ENCODE peak calls at places on chromosomes 11 and 22, in five cellular contexts. X is fibroblast of pulmonary artery, J is ascending aorta, B is AG10803, G is lower leg skin. T is an unnamed sample.

GRCh38 chr11:77093987-77094840 is 8.4 kb upstream of the OMP start:
- DNase-seq in X (no peak), J (no peak), B (no peak), G (no peak), T (no peak)

GRCh38 chr11:62221498-62221897 is 13.0 kb downstream of the SCGB2A1 start:
- DNase-seq in X (no peak), J (no peak), B (no peak), G (no peak), T (no peak)

GRCh38 chr11:6431861-6432260 is 8.9 kb downstream of the HPX start:
- DNase-seq in X (peak; percentile 50), J (no peak), B (peak; percentile 85), G (no peak), T (peak; percentile 98)

GRCh38 chr22:41092023-41092817 is at the start of gene EP300:
- DNase-seq in X (peak; percentile 71), J (peak; percentile 88), B (peak; percentile 82), G (peak; percentile 97), T (peak; percentile 80)

GRCh38 chr11:70650075-70650909 is 252.0 kb downstream of the CTTN start:
- DNase-seq in X (peak; percentile 68), J (no peak), B (peak; percentile 47), G (no peak), T (peak; percentile 59)

GRCh38 chr11:119091083-119091650 is 6.5 kb downstream of the HMBS start:
- DNase-seq in X (no peak), J (no peak), B (peak; percentile 37), G (no peak), T (no peak)

GRCh38 chr11:84686726-84687125 is 940.4 kb downstream of the DLG2 start:
- DNase-seq in X (peak; percentile 1), J (no peak), B (peak; percentile 4), G (no peak), T (peak; percentile 8)

GRCh38 chr11:114110948-114111347 is 51.4 kb downstream of the ZBTB16 start:
- DNase-seq in X (peak; percentile 65), J (peak; percentile 84), B (no peak), G (peak; percentile 87), T (no peak)

GRCh38 chr11:130181295-130182272 is 22.0 kb downstream of the ST14 start:
- DNase-seq in X (peak; percentile 71), J (no peak), B (peak; percentile 87), G (no peak), T (peak; percentile 79)

GRCh38 chr11:120293038-120293800 is 31.9 kb upstream of the TLCD5 start:
- DNase-seq in X (no peak), J (no peak), B (no peak), G (no peak), T (no peak)

GRCh38 chr11:72040497-72041363 is 39.6 kb downstream of the NUMA1 start:
- DNase-seq in X (peak; percentile 97), J (peak; percentile 97), B (peak; percentile 93), G (peak; percentile 99), T (peak; percentile 91)

GRCh38 chr11:134412508-134413333 is 679 bp upstream of the B3GAT1 start:
- DNase-seq in X (no peak), J (no peak), B (no peak), G (no peak), T (no peak)

GRCh38 chr11:76048763-76049162 is 157.5 kb downstream of the WNT11 start:
- DNase-seq in X (no peak), J (no peak), B (no peak), G (no peak), T (no peak)

GRCh38 chr22:32578752-32579151 is 104.1 kb downstream of the FBXO7 start:
- DNase-seq in X (no peak), J (no peak), B (no peak), G (peak; percentile 4), T (no peak)

GRCh38 chr22:24503137-24503850 is 8.2 kb downstream of the UPB1 start:
- DNase-seq in X (peak; percentile 69), J (no peak), B (peak; percentile 56), G (no peak), T (peak; percentile 67)

GRCh38 chr11:114413958-114414357 is 13.5 kb downstream of the RBM7 start:
- DNase-seq in X (no peak), J (no peak), B (no peak), G (no peak), T (no peak)

GRCh38 chr11:69696749-69697488 is 6.9 kb downstream of the FGF19 start:
- DNase-seq in X (no peak), J (no peak), B (no peak), G (no peak), T (peak; percentile 18)

GRCh38 chr22:48492371-48493320 is 1335.0 kb downstream of the BRD1 start:
- DNase-seq in X (peak; percentile 76), J (peak; percentile 43), B (peak; percentile 84), G (peak; percentile 90), T (peak; percentile 21)

GRCh38 chr11:43504316-43504950 is 145.7 kb downstream of the TTC17 start:
- DNase-seq in X (peak; percentile 26), J (no peak), B (peak; percentile 11), G (no peak), T (peak; percentile 42)

GRCh38 chr22:24517446-24517845 is 22.3 kb downstream of the UPB1 start:
- DNase-seq in X (no peak), J (no peak), B (no peak), G (no peak), T (no peak)

GRCh38 chr11:10660323-10660722 is 33.2 kb downstream of the IRAG1 start:
- DNase-seq in X (no peak), J (no peak), B (no peak), G (no peak), T (no peak)

GRCh38 chr22:41915783-41916493 is 1.1 kb upstream of the SHISA8 start:
- DNase-seq in X (no peak), J (no peak), B (no peak), G (no peak), T (no peak)

GRCh38 chr11:67238894-67239794 is 27.1 kb upstream of the GRK2 start:
- DNase-seq in X (no peak), J (no peak), B (no peak), G (peak; percentile 64), T (no peak)

GRCh38 chr11:23405350-23405937 is 545.2 kb upstream of the CCDC179 start:
- DNase-seq in X (no peak), J (no peak), B (no peak), G (peak; percentile 81), T (no peak)

GRCh38 chr22:43279867-43280519 is 63.2 kb downstream of the SCUBE1 start:
- DNase-seq in X (no peak), J (no peak), B (no peak), G (no peak), T (no peak)

GRCh38 chr22:45302751-45303150 is 7.0 kb upstream of the FAM118A start:
- DNase-seq in X (no peak), J (no peak), B (no peak), G (no peak), T (no peak)

GRCh38 chr11:69216609-69217008 is 60.9 kb downstream of the SMIM38 start:
- DNase-seq in X (no peak), J (peak; percentile 37), B (no peak), G (peak; percentile 78), T (no peak)

GRCh38 chr22:49204599-49205214 is 623.0 kb downstream of the BRD1 start:
- DNase-seq in X (no peak), J (peak; percentile 48), B (no peak), G (peak; percentile 80), T (no peak)

GRCh38 chr11:128688031-128688713 is 5.7 kb upstream of the FLI1 start:
- DNase-seq in X (no peak), J (no peak), B (no peak), G (no peak), T (no peak)

GRCh38 chr11:16603890-16604783 is 134.3 kb upstream of the C11orf58 start:
- DNase-seq in X (peak; percentile 21), J (peak; percentile 67), B (no peak), G (peak; percentile 89), T (peak; percentile 35)

DNA sequence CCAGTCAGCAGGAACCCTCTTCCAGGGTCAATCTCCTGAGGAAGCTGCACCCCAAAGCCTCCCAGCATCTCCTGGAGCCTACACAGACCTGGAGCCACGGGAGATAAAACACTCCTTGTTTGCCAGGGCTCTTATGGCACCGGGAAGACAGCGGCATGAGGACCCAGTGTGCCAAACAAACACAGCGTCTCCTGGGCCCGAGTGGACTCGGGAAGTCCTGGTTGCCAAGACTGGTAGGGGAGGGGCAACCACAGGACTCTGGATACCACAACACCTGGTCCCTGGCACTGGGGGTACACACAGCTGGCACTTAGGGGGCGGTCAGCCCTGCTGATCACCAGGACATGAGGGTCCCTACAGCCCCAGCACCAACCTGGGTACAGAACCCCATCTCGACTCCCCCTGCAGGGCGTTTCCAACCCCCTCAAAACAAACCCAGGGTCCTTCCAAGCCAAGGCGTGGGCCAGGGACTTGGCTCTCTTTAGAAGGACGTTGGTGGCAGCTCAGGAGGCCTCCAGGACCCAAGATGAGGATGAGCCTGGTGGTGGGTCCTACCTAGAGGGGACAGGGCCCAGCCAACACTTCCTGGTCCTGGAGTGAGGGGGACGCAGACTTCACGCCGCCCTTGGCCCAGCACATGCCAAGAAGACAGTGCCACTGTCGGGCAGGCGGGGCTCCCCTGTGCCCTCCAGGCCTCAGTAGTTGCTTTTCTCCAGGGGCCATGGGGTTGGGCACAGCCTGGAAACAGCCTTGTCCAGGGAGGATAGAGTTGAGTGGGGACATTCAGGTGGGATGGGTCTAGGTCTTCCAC is 85.0 kb downstream of the CELSR1 start:
- DNase-seq in X (no peak), J (no peak), B (no peak), G (no peak), T (no peak)
- TF ChIP-seq CTCF in X (no peak), J (no peak), B (no peak), G (no peak), T (no peak)

GRCh38 chr22:39290248-39290720 is 29.1 kb downstream of the RPL3 start:
- DNase-seq in X (no peak), J (no peak), B (no peak), G (no peak), T (peak; percentile 78)

GRCh38 chr22:39292561-39293074 is 26.8 kb downstream of the RPL3 start:
- DNase-seq in X (peak; percentile 97), J (peak; percentile 95), B (peak; percentile 90), G (peak; percentile 97), T (peak; percentile 96)

GRCh38 chr22:39290724-39291161 is 28.7 kb downstream of the RPL3 start:
- DNase-seq in X (peak; percentile 41), J (peak; percentile 75), B (no peak), G (no peak), T (peak; percentile 80)

GRCh38 chr22:39292002-39292401 is 27.4 kb downstream of the RPL3 start:
- DNase-seq in X (no peak), J (no peak), B (no peak), G (no peak), T (no peak)

GRCh38 chr22:39291501-39291900 is 27.9 kb downstream of the RPL3 start:
- DNase-seq in X (no peak), J (no peak), B (no peak), G (no peak), T (no peak)
- TF ChIP-seq CTCF in X (no peak), J (no peak), B (no peak), G (no peak), T (peak; percentile 16)

GRCh38 chr11:63783925-63784592 is 15.5 kb upstream of the ZFTA start:
- DNase-seq in X (no peak), J (no peak), B (no peak), G (no peak), T (no peak)

GRCh38 chr11:63782749-63783148 is 14.2 kb upstream of the ZFTA start:
- DNase-seq in X (no peak), J (no peak), B (no peak), G (no peak), T (no peak)

GRCh38 chr11:63775221-63775620 is 6.6 kb upstream of the ZFTA start:
- DNase-seq in X (no peak), J (no peak), B (no peak), G (no peak), T (no peak)

GRCh38 chr11:63779044-63779443 is 10.5 kb upstream of the ZFTA start:
- DNase-seq in X (peak; percentile 33), J (no peak), B (no peak), G (no peak), T (no peak)
- TF ChIP-seq CTCF in X (no peak), J (no peak), B (no peak), G (no peak), T (no peak)

GRCh38 chr11:57567512-57568329 is at the start of gene UBE2L6:
- DNase-seq in X (no peak), J (peak; percentile 72), B (peak; percentile 18), G (peak; percentile 91), T (peak; percentile 34)
- TF ChIP-seq CTCF in X (no peak), J (peak; percentile 90), B (peak; percentile 18), G (no peak), T (no peak)

T was measured in MCF 10A.